ENCODE peak calls at places on chromosome 10, in four cellular contexts. E is K562, K is transverse colon, C is SK-N-SH. G is an unnamed sample. For H3K4me1, the result is how much of the 10 kb centered on the place peaks cover.

GRCh38 chr10:102281103-102281502 is 35.8 kb downstream of the GBF1 start:
- DNase-seq in E (no peak), K (no peak), C (peak), G (no peak)

GRCh38 chr10:119398996-119399395 is 143.5 kb downstream of the RGS10 start:
- DNase-seq in E (no peak), K (no peak), C (no peak), G (no peak)

GRCh38 chr10:86372785-86373239 is 6.2 kb upstream of the GRID1 start:
- DNase-seq in E (no peak), K (no peak), C (no peak), G (peak)

GRCh38 chr10:47438857-47439474 is 44.9 kb downstream of the ANXA8 start:
- DNase-seq in E (no peak), K (peak), C (peak), G (peak)

GRCh38 chr10:77325233-77325537 is 312.4 kb downstream of the KCNMA1 start:
- DNase-seq in E (no peak), K (peak), C (no peak), G (peak)

GRCh38 chr10:44316187-44316921 is 68.5 kb downstream of the CXCL12 start:
- DNase-seq in E (peak), K (no peak), C (peak), G (no peak)

GRCh38 chr10:8255301-8255700 is 200.8 kb downstream of the GATA3 start:
- DNase-seq in E (no peak), K (no peak), C (no peak), G (no peak)

GRCh38 chr10:79084972-79085597 is 16.3 kb downstream of the ZMIZ1 start:
- DNase-seq in E (no peak), K (no peak), C (no peak), G (no peak)

GRCh38 chr10:14481752-14482151 is 151.0 kb upstream of the FRMD4A start:
- DNase-seq in E (no peak), K (no peak), C (no peak), G (no peak)

GRCh38 chr10:61931620-61932332 is 30.3 kb downstream of the ARID5B start:
- DNase-seq in E (no peak), K (no peak), C (no peak), G (no peak)

GRCh38 chr10:16521311-16522016 is at the start of gene C1QL3:
- DNase-seq in E (no peak), K (no peak), C (peak), G (peak)

GRCh38 chr10:19325581-19325980 is 277.0 kb downstream of the MALRD1 start:
- DNase-seq in E (no peak), K (no peak), C (no peak), G (no peak)

DNA sequence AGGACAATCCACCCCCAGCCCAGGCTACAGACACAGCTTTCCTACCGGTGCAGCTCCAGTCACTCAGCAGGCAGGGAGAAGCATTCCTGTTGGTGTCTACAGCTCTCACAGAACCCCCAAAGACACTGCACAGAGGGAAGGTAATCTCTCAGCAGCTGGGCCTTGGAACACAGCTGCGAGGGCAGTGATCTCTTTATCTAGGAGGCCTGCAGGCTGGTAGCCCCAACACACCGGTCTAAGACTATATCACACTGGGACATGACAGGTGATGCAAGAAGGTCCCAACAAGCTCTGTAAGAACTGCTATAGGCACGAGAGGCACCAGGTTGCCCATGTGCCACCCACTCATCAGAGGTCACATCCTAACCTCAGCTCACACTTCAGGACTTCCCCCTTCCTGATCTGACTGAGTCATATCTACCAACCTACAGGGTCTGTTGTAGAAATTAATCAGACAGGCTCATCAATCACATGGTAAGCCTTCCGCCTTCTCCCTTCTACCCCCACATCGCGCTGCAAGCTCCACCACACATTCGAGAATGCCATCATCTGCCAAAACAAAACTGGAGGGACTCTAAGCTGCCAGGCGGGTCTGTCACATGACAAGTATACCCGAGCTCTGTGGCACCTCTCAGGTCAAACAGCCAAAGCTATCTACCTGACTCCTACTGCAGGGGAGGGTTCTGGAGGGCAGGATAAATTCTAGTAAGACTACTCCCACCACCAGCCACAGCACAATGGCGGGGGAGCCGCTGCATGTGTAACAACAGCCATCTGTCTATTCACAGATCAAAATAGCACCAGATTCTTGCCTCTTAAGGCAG is 26.1 kb downstream of the FAM53B start:
- DNase-seq in E (peak), K (no peak), C (no peak), G (no peak)
- TF ChIP-seq EP300 in E (peak), K (no peak), C (no peak), G (no peak)

GRCh38 chr10:88106348-88106747 is 242.9 kb downstream of the PTEN start:
- DNase-seq in E (no peak), K (no peak), C (no peak), G (no peak)
- H3K4me1 ChIP-seq in E (under half), K (under half), C (under half), G (under half)

DNA sequence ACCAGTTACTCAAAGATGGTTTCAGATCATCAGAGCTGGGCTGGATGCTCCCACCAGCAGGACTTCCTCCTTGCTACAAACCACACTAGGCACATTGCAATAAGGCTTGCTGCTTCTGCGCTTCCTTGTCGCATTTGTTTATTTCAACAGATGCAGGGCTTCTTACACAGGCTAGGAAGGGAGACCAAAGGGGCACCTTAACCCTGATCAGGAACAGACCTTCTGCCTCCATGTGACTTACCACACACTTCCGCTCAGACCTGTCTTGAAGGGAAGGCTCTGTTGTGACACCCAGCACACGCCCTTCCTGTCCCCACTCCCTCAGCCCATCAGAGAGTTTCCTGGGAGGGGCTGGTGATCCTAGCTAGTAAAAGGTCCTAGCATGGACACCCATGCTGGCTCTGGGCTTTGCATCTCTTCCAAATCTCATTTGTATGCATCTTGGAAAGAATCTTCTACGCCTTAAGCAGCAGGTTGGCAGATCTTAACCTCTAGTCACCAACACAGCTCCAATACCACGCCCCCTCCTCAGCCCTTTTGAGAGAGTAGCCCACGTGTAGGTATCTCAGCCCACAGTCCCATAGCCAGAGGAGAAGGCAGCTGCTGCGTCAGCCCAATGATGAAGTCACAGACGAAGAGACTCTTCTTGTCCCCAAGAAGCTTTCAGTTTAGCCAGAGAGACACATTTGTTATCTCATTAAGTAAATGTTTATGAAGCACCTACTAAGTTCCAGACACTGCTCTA is 47.1 kb upstream of the SVIL start:
- DNase-seq in E (no peak), K (no peak), C (no peak), G (no peak)
- TF ChIP-seq POLR2AphosphoS5 in E (no peak), K (peak), C (no peak), G (no peak)

GRCh38 chr10:91602449-91602848 is 30.4 kb downstream of the PPP1R3C start:
- DNase-seq in E (no peak), K (no peak), C (no peak), G (no peak)

GRCh38 chr10:91603173-91603572 is 29.7 kb downstream of the PPP1R3C start:
- DNase-seq in E (no peak), K (no peak), C (no peak), G (no peak)

GRCh38 chr10:91604936-91605534 is 27.8 kb downstream of the PPP1R3C start:
- DNase-seq in E (no peak), K (no peak), C (no peak), G (no peak)

GRCh38 chr10:91604462-91604935 is 28.4 kb downstream of the PPP1R3C start:
- DNase-seq in E (no peak), K (no peak), C (no peak), G (no peak)

GRCh38 chr10:91603931-91604331 is 28.9 kb downstream of the PPP1R3C start:
- DNase-seq in E (no peak), K (no peak), C (no peak), G (no peak)
- TF ChIP-seq EP300 in E (no peak), K (no peak), C (no peak), G (no peak)

DNA sequence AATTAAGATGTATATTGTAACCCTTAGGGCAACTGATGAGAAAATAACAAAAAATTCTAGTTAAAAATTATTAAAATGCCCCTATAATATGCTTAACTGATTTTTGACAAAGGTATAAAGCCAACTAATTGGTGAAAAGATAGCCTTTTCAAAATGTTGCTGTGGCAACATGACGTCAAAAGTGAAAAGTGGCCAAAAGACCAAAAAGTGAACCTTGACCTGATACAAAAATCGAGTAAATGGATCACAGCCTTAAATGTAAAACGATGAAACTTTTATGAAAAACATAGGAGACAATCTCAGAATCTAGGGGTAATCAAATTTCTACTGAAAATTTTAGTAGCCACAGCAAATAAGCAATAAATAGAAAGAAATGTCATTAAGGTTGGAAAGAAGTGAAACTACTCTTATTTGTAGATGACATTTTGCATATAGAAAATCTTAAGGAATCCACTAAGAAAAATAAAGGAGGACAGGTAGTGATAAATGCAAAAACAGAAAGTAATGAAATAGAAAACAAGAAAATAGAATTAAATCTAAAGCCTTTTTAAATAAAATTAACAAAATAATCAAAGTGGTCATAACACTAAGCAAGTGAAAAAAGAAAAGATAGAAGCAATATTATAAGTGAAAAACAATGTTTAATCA is 285.6 kb downstream of the ADK start:
- DNase-seq in E (no peak), K (no peak), C (no peak), G (no peak)
- H3K4me1 ChIP-seq in E (under half), K (under half), C (under half), G (under half)

DNA sequence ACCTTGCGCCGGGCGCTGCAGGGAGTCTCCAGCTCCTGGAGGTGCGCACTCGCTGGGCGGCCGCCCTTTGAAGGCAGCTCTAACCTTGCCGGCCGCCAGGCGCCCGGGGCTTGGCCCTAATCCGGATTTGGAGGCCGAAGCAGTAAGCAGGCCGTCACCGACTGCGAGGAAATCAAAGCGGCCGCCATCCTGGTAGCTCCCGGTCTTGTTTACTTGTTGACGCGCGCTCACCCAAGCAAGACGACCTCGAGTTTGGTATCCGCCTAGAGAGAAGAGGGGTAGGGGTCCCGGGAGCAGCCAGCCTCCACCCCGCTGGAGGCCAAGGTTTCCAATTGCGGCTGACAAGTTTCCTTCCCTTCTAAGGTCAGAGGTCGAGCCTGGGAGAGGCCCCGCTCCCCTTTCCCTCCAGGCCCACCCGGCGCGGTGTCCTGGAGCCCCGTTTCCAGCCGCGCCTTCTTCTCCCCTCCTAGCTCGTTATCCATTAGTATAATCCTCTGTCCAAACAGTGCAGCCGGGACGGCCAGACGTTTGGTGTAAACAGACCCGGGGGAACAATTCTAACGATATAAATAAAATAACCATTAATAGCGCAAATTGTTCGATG is 11.2 kb upstream of the NKX2-3 start:
- DNase-seq in E (no peak), K (no peak), C (peak), G (no peak)
- TF ChIP-seq POLR2AphosphoS5 in E (no peak), K (no peak), C (no peak), G (no peak)

GRCh38 chr10:18231480-18231879 is 91.3 kb downstream of the CACNB2 start:
- DNase-seq in E (no peak), K (no peak), C (no peak), G (no peak)

GRCh38 chr10:18226336-18226735 is 86.1 kb downstream of the CACNB2 start:
- DNase-seq in E (no peak), K (no peak), C (no peak), G (no peak)

GRCh38 chr10:18233775-18234174 is 93.6 kb downstream of the CACNB2 start:
- DNase-seq in E (no peak), K (peak), C (peak), G (no peak)

GRCh38 chr10:18229839-18230238 is 89.6 kb downstream of the CACNB2 start:
- DNase-seq in E (no peak), K (no peak), C (no peak), G (no peak)

DNA sequence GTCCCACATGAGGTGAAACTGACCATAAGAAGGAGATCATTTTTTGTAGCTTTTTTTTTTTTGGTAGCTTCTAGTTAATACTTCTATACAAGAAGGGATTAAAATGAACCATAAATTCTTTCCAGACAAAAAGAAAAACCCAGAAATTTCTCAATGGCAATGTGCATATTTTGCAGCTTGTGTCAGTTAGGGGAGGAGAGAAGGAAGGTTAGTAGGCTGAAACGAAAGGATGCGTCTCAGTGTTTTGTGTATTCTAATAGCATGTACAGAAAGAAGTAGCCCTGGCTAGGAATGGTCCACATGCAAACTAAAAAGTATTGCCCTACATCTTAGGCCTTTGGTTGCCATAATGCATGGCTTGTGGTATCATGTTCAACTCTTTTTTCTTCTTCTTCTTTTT is 90.6 kb downstream of the CACNB2 start:
- DNase-seq in E (no peak), K (no peak), C (no peak), G (no peak)
- TF ChIP-seq EP300 in E (no peak), K (no peak), C (no peak), G (no peak)

DNA sequence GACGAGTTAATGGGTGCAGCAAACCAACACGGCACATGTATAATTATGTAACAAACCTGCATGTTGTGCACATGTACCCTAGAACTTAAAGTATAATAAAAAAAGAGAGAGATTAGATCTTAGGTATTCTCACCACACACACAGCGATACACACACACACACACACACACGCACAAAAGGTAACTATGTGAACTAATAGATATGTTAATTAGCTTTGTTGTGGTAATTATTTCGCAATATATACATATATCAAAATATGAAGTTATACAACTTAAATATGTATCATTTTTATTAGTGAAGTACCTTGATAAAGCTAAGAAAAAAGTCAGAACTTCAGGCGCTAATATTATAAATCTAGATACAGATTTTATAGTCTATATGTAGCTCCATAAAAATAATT is 849.2 kb downstream of the IPMK start:
- DNase-seq in E (no peak), K (no peak), C (no peak), G (no peak)
- H3K4me1 ChIP-seq in E (under half), K (under half), C (under half), G (under half)

GRCh38 chr10:95289921-95290421 is 832 bp downstream of the PDLIM1 start:
- DNase-seq in E (no peak), K (no peak), C (no peak), G (no peak)
- TF ChIP-seq POLR2AphosphoS5 in E (no peak), K (no peak), C (no peak), G (no peak)